ENCODE peak calls at places on chromosomes 6 and 20, in seven cellular contexts. One of them, this sample, is unnamed.

GRCh38 chr6:167705211-167705750 is 121.4 kb upstream of the AFDN start:
- DNase-seq in HCEC 1CT: no peak
- DNase-seq in Panc1: no peak
- DNase-seq in ovary: no peak
- DNase-seq in fibroblast of the conjunctiva: no peak
- DNase-seq in activated B cell treated with CpG ODN at 0.5 μM for 24 hours: no peak
- DNase-seq in ELR: no peak
- DNase-seq in this sample: no peak

GRCh38 chr6:146874278-146875018 is 275.7 kb downstream of the ADGB start:
- DNase-seq in fibroblast of the conjunctiva: no peak
- DNase-seq in ELR: no peak
- DNase-seq in ovary: no peak
- DNase-seq in HCEC 1CT: no peak
- DNase-seq in Panc1: no peak
- DNase-seq in activated B cell treated with CpG ODN at 0.5 μM for 24 hours: no peak
- DNase-seq in this sample: no peak

GRCh38 chr6:2403546-2403945 is 158.1 kb upstream of the GMDS start:
- DNase-seq in fibroblast of the conjunctiva: no peak
- DNase-seq in Panc1: no peak
- DNase-seq in activated B cell treated with CpG ODN at 0.5 μM for 24 hours: no peak
- DNase-seq in ELR: no peak
- DNase-seq in HCEC 1CT: no peak
- DNase-seq in ovary: no peak
- DNase-seq in this sample: no peak

GRCh38 chr20:25256226-25256859 is 8.5 kb downstream of the PYGB start:
- DNase-seq in fibroblast of the conjunctiva: no peak
- DNase-seq in Panc1: no peak
- DNase-seq in HCEC 1CT: no peak
- DNase-seq in ovary: no peak
- DNase-seq in activated B cell treated with CpG ODN at 0.5 μM for 24 hours: no peak
- DNase-seq in ELR: no peak
- DNase-seq in this sample: no peak

GRCh38 chr6:4125933-4126864 is 9.2 kb downstream of the ECI2 start:
- DNase-seq in HCEC 1CT: peak
- DNase-seq in ovary: no peak
- DNase-seq in fibroblast of the conjunctiva: peak
- DNase-seq in Panc1: no peak
- DNase-seq in activated B cell treated with CpG ODN at 0.5 μM for 24 hours: no peak
- DNase-seq in ELR: peak
- DNase-seq in this sample: peak

GRCh38 chr20:41436679-41437078 is 70.1 kb upstream of the EMILIN3 start:
- DNase-seq in HCEC 1CT: peak
- DNase-seq in ovary: no peak
- DNase-seq in activated B cell treated with CpG ODN at 0.5 μM for 24 hours: no peak
- DNase-seq in fibroblast of the conjunctiva: peak
- DNase-seq in ELR: peak
- DNase-seq in Panc1: no peak
- DNase-seq in this sample: no peak

GRCh38 chr6:113595921-113596376 is 261.2 kb upstream of the MARCKS start:
- DNase-seq in Panc1: no peak
- DNase-seq in HCEC 1CT: no peak
- DNase-seq in ovary: no peak
- DNase-seq in fibroblast of the conjunctiva: peak
- DNase-seq in ELR: no peak
- DNase-seq in activated B cell treated with CpG ODN at 0.5 μM for 24 hours: no peak
- DNase-seq in this sample: no peak

GRCh38 chr6:154410619-154411044 is 54.0 kb upstream of the IPCEF1 start:
- DNase-seq in ELR: peak
- DNase-seq in ovary: peak
- DNase-seq in fibroblast of the conjunctiva: peak
- DNase-seq in activated B cell treated with CpG ODN at 0.5 μM for 24 hours: no peak
- DNase-seq in Panc1: peak
- DNase-seq in HCEC 1CT: peak
- DNase-seq in this sample: peak

GRCh38 chr6:111238464-111239119 is 151.3 kb downstream of the SLC16A10 start:
- DNase-seq in ovary: no peak
- DNase-seq in activated B cell treated with CpG ODN at 0.5 μM for 24 hours: no peak
- DNase-seq in fibroblast of the conjunctiva: no peak
- DNase-seq in Panc1: no peak
- DNase-seq in HCEC 1CT: peak
- DNase-seq in ELR: peak
- DNase-seq in this sample: no peak

GRCh38 chr6:26251354-26252081 is 113.5 kb upstream of the BTN3A2 start:
- DNase-seq in HCEC 1CT: peak
- DNase-seq in activated B cell treated with CpG ODN at 0.5 μM for 24 hours: peak
- DNase-seq in ELR: peak
- DNase-seq in ovary: no peak
- DNase-seq in Panc1: no peak
- DNase-seq in fibroblast of the conjunctiva: peak
- DNase-seq in this sample: peak

GRCh38 chr20:14406495-14406894 is 69.1 kb upstream of the FLRT3 start:
- DNase-seq in HCEC 1CT: peak
- DNase-seq in fibroblast of the conjunctiva: no peak
- DNase-seq in Panc1: peak
- DNase-seq in ELR: peak
- DNase-seq in activated B cell treated with CpG ODN at 0.5 μM for 24 hours: no peak
- DNase-seq in ovary: no peak
- DNase-seq in this sample: no peak

GRCh38 chr20:59645761-59646171 is 41.4 kb downstream of the PHACTR3 start:
- DNase-seq in Panc1: no peak
- DNase-seq in ovary: no peak
- DNase-seq in HCEC 1CT: no peak
- DNase-seq in activated B cell treated with CpG ODN at 0.5 μM for 24 hours: no peak
- DNase-seq in ELR: no peak
- DNase-seq in fibroblast of the conjunctiva: no peak
- DNase-seq in this sample: no peak

GRCh38 chr20:2022163-2022562 is 28.3 kb upstream of the PDYN start:
- DNase-seq in HCEC 1CT: no peak
- DNase-seq in Panc1: no peak
- DNase-seq in ELR: no peak
- DNase-seq in ovary: no peak
- DNase-seq in fibroblast of the conjunctiva: no peak
- DNase-seq in activated B cell treated with CpG ODN at 0.5 μM for 24 hours: no peak
- DNase-seq in this sample: no peak

GRCh38 chr6:53768636-53769035 is 26.2 kb upstream of the LRRC1 start:
- DNase-seq in Panc1: no peak
- DNase-seq in ovary: no peak
- DNase-seq in fibroblast of the conjunctiva: no peak
- DNase-seq in HCEC 1CT: peak
- DNase-seq in ELR: peak
- DNase-seq in activated B cell treated with CpG ODN at 0.5 μM for 24 hours: no peak
- DNase-seq in this sample: peak

GRCh38 chr6:43878823-43879495 is 108.9 kb downstream of the VEGFA start:
- DNase-seq in activated B cell treated with CpG ODN at 0.5 μM for 24 hours: no peak
- DNase-seq in Panc1: no peak
- DNase-seq in ELR: no peak
- DNase-seq in HCEC 1CT: no peak
- DNase-seq in fibroblast of the conjunctiva: peak
- DNase-seq in ovary: no peak
- DNase-seq in this sample: peak

GRCh38 chr6:144006731-144007454 is 1.2 kb downstream of the PLAGL1 start:
- DNase-seq in HCEC 1CT: peak
- DNase-seq in Panc1: no peak
- DNase-seq in activated B cell treated with CpG ODN at 0.5 μM for 24 hours: no peak
- DNase-seq in ovary: peak
- DNase-seq in ELR: peak
- DNase-seq in fibroblast of the conjunctiva: no peak
- DNase-seq in this sample: peak